ENCODE peak calls at places on chromosome 11, in nine cellular contexts. E is HFF-Myc, W is A549, P is HCT116, K is endothelial cell of umbilical vein, D is left ventricle myocardium inferior, M is hepatocyte, Z is cardiac fibroblast, G is H1. B is an unnamed sample.

GRCh38 chr11:590997-591396 is 14.7 kb downstream of the PHRF1 start:
- DNase-seq in E (no peak), W (no peak), P (no peak), K (no peak), D (no peak), M (no peak), Z (no peak), G (no peak), B (no peak)

GRCh38 chr11:105229257-105229656 is 89.7 kb upstream of the CARD18 start:
- DNase-seq in E (no peak), W (no peak), P (no peak), K (no peak), D (no peak), M (no peak), Z (peak), G (no peak), B (no peak)

GRCh38 chr11:9160166-9160565 is 68.8 kb upstream of the SCUBE2 start:
- DNase-seq in E (no peak), W (no peak), P (no peak), K (peak), D (no peak), M (no peak), Z (peak), G (no peak), B (no peak)

GRCh38 chr11:88484873-88485621 is 147.5 kb upstream of the CTSC start:
- DNase-seq in E (no peak), W (peak), P (peak), K (peak), D (no peak), M (peak), Z (peak), G (peak), B (peak)

GRCh38 chr11:14249121-14249963 is 109.6 kb downstream of the RRAS2 start:
- DNase-seq in E (peak), W (peak), P (peak), K (peak), D (peak), M (peak), Z (peak), G (peak), B (peak)

GRCh38 chr11:101321222-101321621 is 191.6 kb upstream of the PGR start:
- DNase-seq in E (no peak), W (no peak), P (no peak), K (no peak), D (no peak), M (no peak), Z (no peak), G (no peak), B (no peak)

GRCh38 chr11:553949-554398 is 6.6 kb downstream of the LMNTD2 start:
- DNase-seq in E (no peak), W (no peak), P (no peak), K (no peak), D (no peak), M (no peak), Z (no peak), G (no peak), B (no peak)

GRCh38 chr11:88338223-88338661 is 706 bp upstream of the CTSC start:
- DNase-seq in E (peak), W (peak), P (no peak), K (peak), D (peak), M (peak), Z (peak), G (no peak), B (peak)

GRCh38 chr11:11587122-11587521 is 34.7 kb downstream of the GALNT18 start:
- DNase-seq in E (no peak), W (no peak), P (no peak), K (no peak), D (no peak), M (no peak), Z (no peak), G (peak), B (no peak)

GRCh38 chr11:573146-573759 is 3.0 kb upstream of the PHRF1 start:
- DNase-seq in E (no peak), W (no peak), P (no peak), K (no peak), D (no peak), M (no peak), Z (no peak), G (no peak), B (no peak)

GRCh38 chr11:76120513-76121081 is 85.7 kb downstream of the WNT11 start:
- DNase-seq in E (no peak), W (no peak), P (no peak), K (peak), D (no peak), M (no peak), Z (peak), G (no peak), B (no peak)

GRCh38 chr11:11748706-11749365 is 92.9 kb upstream of the USP47 start:
- DNase-seq in E (no peak), W (no peak), P (no peak), K (no peak), D (no peak), M (no peak), Z (no peak), G (no peak), B (no peak)

DNA sequence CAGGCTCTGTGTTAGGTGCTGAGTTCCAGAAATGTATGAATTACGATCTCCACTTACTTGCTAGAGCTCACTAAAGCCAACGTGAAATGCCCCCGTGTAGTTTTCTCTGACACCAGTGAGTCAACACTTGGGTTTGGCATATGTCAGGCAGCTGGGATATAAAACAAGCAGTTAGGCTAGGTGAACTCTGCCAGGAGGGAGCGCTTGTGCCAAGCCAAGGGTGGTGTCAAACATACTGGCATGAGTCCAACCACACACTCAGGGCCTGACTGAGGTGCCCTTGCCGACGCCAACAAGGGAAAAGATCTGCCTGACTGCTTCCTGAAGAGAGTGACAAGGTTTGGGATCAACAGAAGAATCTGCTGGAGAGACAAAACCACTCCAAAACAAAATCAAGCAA is 167.8 kb upstream of the NARS2 start:
- DNase-seq in E (no peak), W (no peak), P (no peak), K (no peak), D (peak), M (no peak), Z (no peak), G (no peak), B (peak)
- TF ChIP-seq CTCF in E (no peak), W (no peak), P (no peak), K (no peak), D (no peak), M (no peak), Z (no peak), G (no peak), B (no peak)

GRCh38 chr11:123559418-123559817 is 95.0 kb downstream of the SCN3B start:
- DNase-seq in E (no peak), W (no peak), P (no peak), K (no peak), D (no peak), M (no peak), Z (no peak), G (no peak), B (no peak)
- TF ChIP-seq CTCF in E (peak), W (no peak), P (no peak), K (no peak), D (no peak), M (no peak), Z (peak), G (no peak), B (no peak)

GRCh38 chr11:36405585-36406367 is 104.3 kb downstream of the TRAF6 start:
- DNase-seq in E (no peak), W (no peak), P (no peak), K (no peak), D (no peak), M (no peak), Z (no peak), G (no peak), B (no peak)
- TF ChIP-seq CTCF in E (no peak), W (no peak), P (no peak), K (no peak), D (no peak), M (no peak), Z (no peak), G (no peak), B (no peak)

GRCh38 chr11:121113611-121114010 is 12.6 kb downstream of the TECTA start:
- DNase-seq in E (no peak), W (no peak), P (no peak), K (no peak), D (no peak), M (no peak), Z (no peak), G (no peak), B (no peak)

GRCh38 chr11:121111053-121111724 is 10.1 kb downstream of the TECTA start:
- DNase-seq in E (no peak), W (no peak), P (no peak), K (no peak), D (no peak), M (no peak), Z (no peak), G (no peak), B (no peak)

GRCh38 chr11:121108413-121108812 is 7.4 kb downstream of the TECTA start:
- DNase-seq in E (no peak), W (no peak), P (no peak), K (no peak), D (no peak), M (no peak), Z (no peak), G (no peak), B (no peak)

GRCh38 chr11:121109916-121110656 is 9.0 kb downstream of the TECTA start:
- DNase-seq in E (no peak), W (no peak), P (no peak), K (no peak), D (no peak), M (no peak), Z (no peak), G (no peak), B (no peak)

GRCh38 chr11:121112498-121113455 is 11.7 kb downstream of the TECTA start:
- DNase-seq in E (peak), W (peak), P (peak), K (peak), D (peak), M (peak), Z (peak), G (peak), B (peak)
- TF ChIP-seq CTCF in E (peak), W (peak), P (peak), K (peak), D (peak), M (peak), Z (peak), G (peak), B (no peak)